ENCODE peak calls at places on chromosomes 7 and 10, in five cellular contexts. H is OCI-LY7, D is colonic mucosa, O is mucosa of descending colon, V is cardiac muscle cell. Y is an unnamed sample. For H3K36me3 and H3K9me3, the result is how much of the 10 kb centered on the place peaks cover.

GRCh38 chr10:921471-922414 is 9.8 kb downstream of the LARP4B start:
- DNase-seq in H (no peak), D (no peak), O (no peak), V (peak), Y (no peak)

GRCh38 chr7:154503962-154504550 is 451.9 kb downstream of the DPP6 start:
- DNase-seq in H (peak), D (no peak), O (no peak), V (peak), Y (no peak)

GRCh38 chr7:29945259-29945809 is 44.3 kb downstream of the SCRN1 start:
- DNase-seq in H (no peak), D (no peak), O (no peak), V (peak), Y (no peak)

GRCh38 chr7:120802751-120803150 is 55.2 kb downstream of the TSPAN12 start:
- DNase-seq in H (no peak), D (no peak), O (no peak), V (no peak), Y (no peak)

GRCh38 chr10:16509996-16510395 is 11.7 kb downstream of the C1QL3 start:
- DNase-seq in H (no peak), D (no peak), O (no peak), V (peak), Y (no peak)

GRCh38 chr10:132784582-132785432 is 1.1 kb downstream of the NKX6-2 start:
- DNase-seq in H (no peak), D (no peak), O (no peak), V (peak), Y (no peak)

GRCh38 chr10:18282094-18282493 is 141.9 kb downstream of the CACNB2 start:
- DNase-seq in H (no peak), D (no peak), O (no peak), V (no peak), Y (no peak)

GRCh38 chr10:88459523-88459922 is 123.6 kb downstream of the RNLS start:
- DNase-seq in H (no peak), D (no peak), O (no peak), V (no peak), Y (no peak)

GRCh38 chr7:104126411-104126841 is 81.4 kb downstream of the ORC5 start:
- DNase-seq in H (no peak), D (no peak), O (no peak), V (no peak), Y (no peak)

GRCh38 chr10:84179059-84179710 is 5.6 kb downstream of the GPR15LG start:
- DNase-seq in H (peak), D (no peak), O (peak), V (peak), Y (peak)

GRCh38 chr7:18177815-18178660 is 150.4 kb upstream of the PRPS1L1 start:
- DNase-seq in H (no peak), D (no peak), O (no peak), V (peak), Y (no peak)

GRCh38 chr10:5915451-5915850 is 25.4 kb downstream of the FBH1 start:
- DNase-seq in H (no peak), D (no peak), O (no peak), V (no peak), Y (no peak)

GRCh38 chr10:125014086-125014830 is 72.3 kb downstream of the ZRANB1 start:
- DNase-seq in H (no peak), D (no peak), O (peak), V (no peak), Y (no peak)

GRCh38 chr7:32378991-32379390 is 111.2 kb downstream of the LSM5 start:
- DNase-seq in H (no peak), D (no peak), O (no peak), V (no peak), Y (no peak)

GRCh38 chr10:76547352-76547972 is 1090.1 kb downstream of the KCNMA1 start:
- DNase-seq in H (peak), D (peak), O (peak), V (peak), Y (peak)

GRCh38 chr7:131898418-131898817 is 342.0 kb upstream of the PODXL start:
- DNase-seq in H (no peak), D (no peak), O (no peak), V (peak), Y (no peak)

GRCh38 chr7:125695631-125696030 is 766.0 kb upstream of the POT1 start:
- DNase-seq in H (no peak), D (no peak), O (no peak), V (no peak), Y (no peak)

GRCh38 chr7:2211926-2212325 is 20.8 kb downstream of the MAD1L1 start:
- DNase-seq in H (no peak), D (no peak), O (peak), V (no peak), Y (no peak)

GRCh38 chr7:2212906-2213305 is 19.8 kb downstream of the MAD1L1 start:
- DNase-seq in H (no peak), D (no peak), O (peak), V (no peak), Y (no peak)

GRCh38 chr7:2215851-2216250 is 16.9 kb downstream of the MAD1L1 start:
- DNase-seq in H (no peak), D (no peak), O (no peak), V (no peak), Y (no peak)

GRCh38 chr7:2214636-2215035 is 18.1 kb downstream of the MAD1L1 start:
- DNase-seq in H (no peak), D (no peak), O (no peak), V (no peak), Y (no peak)

DNA sequence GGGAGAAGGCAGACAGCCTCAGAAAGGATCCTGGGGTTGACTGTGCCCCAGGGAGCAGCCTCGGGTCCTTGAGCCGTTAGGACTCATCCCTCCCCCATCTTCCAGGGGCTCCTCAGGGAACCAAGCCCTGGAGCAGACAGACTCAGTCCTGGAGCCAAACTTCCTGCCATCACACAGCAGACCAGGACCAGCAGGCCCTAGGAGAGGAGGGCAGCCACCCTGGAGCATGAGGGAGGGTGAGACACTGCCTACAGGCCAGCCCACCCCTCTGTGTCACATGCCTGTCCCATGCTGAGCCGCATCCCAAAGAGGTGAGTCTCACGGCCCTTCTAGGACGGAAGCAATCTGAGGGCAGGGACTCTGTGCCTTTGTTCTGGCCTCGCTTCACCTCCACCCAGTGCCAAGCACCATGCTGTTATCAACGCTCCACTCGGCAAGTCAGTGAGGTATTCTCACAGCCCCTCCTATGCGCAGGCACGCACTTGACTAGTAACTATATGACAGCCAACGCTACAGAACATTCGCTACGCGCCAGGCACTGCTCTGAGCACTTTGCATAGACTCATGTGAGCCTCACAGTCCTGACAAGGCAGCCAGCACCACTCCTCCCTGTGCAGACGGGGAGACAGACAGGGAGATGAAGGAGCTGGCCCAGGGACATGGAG is 19.1 kb downstream of the MAD1L1 start:
- DNase-seq in H (no peak), D (no peak), O (no peak), V (no peak), Y (no peak)
- H3K36me3 ChIP-seq in H (half or more), D (under half), O (under half), V (under half), Y (half or more)

GRCh38 chr10:22324413-22324812 is 3.5 kb downstream of the BMI1 start:
- DNase-seq in H (no peak), D (no peak), O (no peak), V (no peak), Y (no peak)

GRCh38 chr10:22321831-22322662 is 1.1 kb downstream of the BMI1 start:
- DNase-seq in H (peak), D (peak), O (peak), V (peak), Y (no peak)

GRCh38 chr10:22322663-22323160 is 1.8 kb downstream of the BMI1 start:
- DNase-seq in H (no peak), D (no peak), O (no peak), V (no peak), Y (no peak)

GRCh38 chr10:22324893-22325271 is 4.0 kb downstream of the BMI1 start:
- DNase-seq in H (no peak), D (no peak), O (no peak), V (no peak), Y (no peak)

GRCh38 chr10:22323538-22324305 is 2.8 kb downstream of the BMI1 start:
- DNase-seq in H (no peak), D (no peak), O (no peak), V (no peak), Y (no peak)
- H3K4me3 ChIP-seq in H (no peak), D (no peak), O (no peak), V (no peak), Y (no peak)

GRCh38 chr7:26360606-26361005 is 68.9 kb downstream of the SNX10 start:
- DNase-seq in H (no peak), D (no peak), O (no peak), V (no peak), Y (no peak)
- H3K9me3 ChIP-seq in H (under half), D (under half), O (under half), V (under half), Y (under half)

GRCh38 chr7:98982686-98983085 is 104.4 kb downstream of the TRRAP start:
- DNase-seq in H (no peak), D (no peak), O (no peak), V (no peak), Y (no peak)

GRCh38 chr7:98978672-98979071 is 100.3 kb downstream of the TRRAP start:
- DNase-seq in H (no peak), D (no peak), O (no peak), V (no peak), Y (no peak)

GRCh38 chr7:98985945-98986344 is 107.6 kb downstream of the TRRAP start:
- DNase-seq in H (no peak), D (no peak), O (no peak), V (no peak), Y (no peak)

GRCh38 chr7:98984126-98984525 is 105.8 kb downstream of the TRRAP start:
- DNase-seq in H (no peak), D (no peak), O (no peak), V (no peak), Y (no peak)

GRCh38 chr7:98981701-98982100 is 103.4 kb downstream of the TRRAP start:
- DNase-seq in H (no peak), D (no peak), O (no peak), V (no peak), Y (no peak)
- H3K36me3 ChIP-seq in H (half or more), D (under half), O (under half), V (half or more), Y (half or more)

Y was measured in HAP-1.